ENCODE peak calls at places on chromosomes 12 and 14, in seven cellular contexts. D is right lobe of liver, A is ovary, Y is A549, N is stomach, B is suprapubic skin, T is uterus. H is an unnamed sample. For H3K4me1, the result is how much of the 10 kb centered on the place peaks cover.

GRCh38 chr14:68458840-68459469 is 333.9 kb downstream of the ZFP36L1 start:
- DNase-seq in D (peak), A (no peak), Y (peak), N (peak), B (no peak), T (peak), H (no peak)

GRCh38 chr12:54840293-54840692 is 14.0 kb upstream of the MUCL1 start:
- DNase-seq in D (no peak), A (no peak), Y (no peak), N (no peak), B (no peak), T (no peak), H (no peak)

GRCh38 chr12:98422809-98423208 is 92.6 kb upstream of the TMPO start:
- DNase-seq in D (no peak), A (no peak), Y (peak), N (no peak), B (no peak), T (no peak), H (no peak)

GRCh38 chr14:35234007-35234406 is 58.2 kb upstream of the PSMA6 start:
- DNase-seq in D (no peak), A (no peak), Y (no peak), N (no peak), B (no peak), T (no peak), H (no peak)

GRCh38 chr12:90058721-90059120 is 350.1 kb upstream of the ATP2B1 start:
- DNase-seq in D (no peak), A (no peak), Y (peak), N (no peak), B (no peak), T (no peak), H (peak)

GRCh38 chr12:80441921-80442320 is 2.1 kb upstream of the PTPRQ start:
- DNase-seq in D (no peak), A (no peak), Y (no peak), N (no peak), B (no peak), T (no peak), H (no peak)

GRCh38 chr12:67741234-67741633 is 92.7 kb downstream of the DYRK2 start:
- DNase-seq in D (no peak), A (no peak), Y (no peak), N (no peak), B (no peak), T (no peak), H (no peak)

GRCh38 chr12:53338916-53339315 is 2.8 kb upstream of the SP7 start:
- DNase-seq in D (no peak), A (no peak), Y (no peak), N (no peak), B (no peak), T (no peak), H (no peak)

DNA sequence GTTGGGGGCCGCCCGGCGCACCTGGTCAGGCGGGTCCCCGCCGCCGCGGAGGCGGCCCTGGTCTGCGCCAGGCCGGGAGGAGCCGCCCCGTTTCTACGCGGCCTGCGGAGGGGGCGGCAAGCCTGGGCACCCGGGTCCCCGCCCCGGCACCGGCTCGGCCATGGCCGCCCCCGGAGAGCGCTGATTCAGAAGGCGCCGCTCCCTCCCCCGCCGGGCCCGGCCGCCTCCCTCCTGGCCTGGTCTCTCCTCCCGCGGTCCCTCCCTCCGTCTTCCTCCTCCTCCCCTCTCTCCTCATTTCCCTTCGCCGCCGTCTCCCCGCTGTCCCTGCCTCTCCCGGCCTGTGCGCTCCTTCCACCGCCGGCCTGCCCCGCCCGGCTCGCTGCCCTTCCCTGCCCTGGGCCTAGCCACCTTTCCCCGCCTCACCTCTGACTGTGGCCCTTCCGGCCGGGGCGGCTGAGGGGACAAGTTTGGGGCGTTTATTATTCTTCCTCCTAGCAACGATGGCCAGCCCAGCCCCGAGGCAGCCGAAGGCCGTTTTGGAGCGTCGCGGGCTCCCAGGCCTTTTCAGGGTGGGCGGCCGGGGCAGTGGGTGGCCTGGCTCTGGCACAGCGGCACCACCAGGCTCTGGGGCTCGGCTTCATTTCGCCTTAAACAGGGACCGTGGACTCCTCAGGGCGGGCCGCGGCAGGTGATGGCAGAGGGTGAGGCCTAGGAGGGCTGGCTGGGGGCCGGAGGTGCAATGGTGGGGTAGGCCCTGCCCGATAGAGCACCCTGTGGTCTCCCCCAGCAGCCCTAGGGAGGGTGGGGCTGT is 768 bp downstream of the CEP170B start:
- DNase-seq in D (peak), A (peak), Y (peak), N (peak), B (no peak), T (peak), H (peak)
- TF ChIP-seq POLR2A in D (no peak), A (no peak), Y (peak), N (no peak), B (no peak), T (no peak), H (no peak)

GRCh38 chr12:109839444-109839843 is 6.2 kb upstream of the TRPV4 start:
- DNase-seq in D (no peak), A (no peak), Y (no peak), N (no peak), B (no peak), T (no peak), H (no peak)

GRCh38 chr12:109840349-109841073 is 7.3 kb upstream of the TRPV4 start:
- DNase-seq in D (no peak), A (no peak), Y (peak), N (no peak), B (no peak), T (no peak), H (no peak)

GRCh38 chr12:109841356-109841755 is 8.2 kb upstream of the TRPV4 start:
- DNase-seq in D (no peak), A (no peak), Y (no peak), N (no peak), B (no peak), T (no peak), H (no peak)

GRCh38 chr12:109844091-109844490 is 10.9 kb upstream of the TRPV4 start:
- DNase-seq in D (no peak), A (no peak), Y (no peak), N (no peak), B (no peak), T (no peak), H (no peak)

GRCh38 chr12:109842021-109842420 is 8.8 kb upstream of the TRPV4 start:
- DNase-seq in D (no peak), A (no peak), Y (no peak), N (no peak), B (no peak), T (no peak), H (no peak)
- H3K4me3 ChIP-seq in D (no peak), A (no peak), Y (no peak), N (no peak), B (no peak), T (no peak), H (no peak)

GRCh38 chr14:50343424-50343823 is 31.3 kb downstream of the DMAC2L start:
- DNase-seq in D (no peak), A (no peak), Y (no peak), N (no peak), B (no peak), T (no peak), H (no peak)
- H3K4me1 ChIP-seq in D (under half), A (under half), Y (under half), N (under half), B (under half), T (under half), H (under half)

GRCh38 chr12:50764116-50764860 is 387 bp downstream of the ATF1 start:
- DNase-seq in D (peak), A (no peak), Y (peak), N (peak), B (peak), T (peak), H (peak)
- TF ChIP-seq POLR2A in D (no peak), A (no peak), Y (no peak), N (no peak), B (no peak), T (no peak), H (no peak)

GRCh38 chr12:115794659-115795081 is 482.8 kb downstream of the MED13L start:
- DNase-seq in D (no peak), A (no peak), Y (peak), N (no peak), B (no peak), T (no peak), H (no peak)

GRCh38 chr12:115802767-115803166 is 474.7 kb downstream of the MED13L start:
- DNase-seq in D (no peak), A (no peak), Y (no peak), N (no peak), B (no peak), T (no peak), H (no peak)

GRCh38 chr12:115799610-115800009 is 477.9 kb downstream of the MED13L start:
- DNase-seq in D (no peak), A (no peak), Y (no peak), N (no peak), B (no peak), T (no peak), H (no peak)

GRCh38 chr12:115801826-115802225 is 475.7 kb downstream of the MED13L start:
- DNase-seq in D (no peak), A (no peak), Y (no peak), N (no peak), B (no peak), T (no peak), H (no peak)

GRCh38 chr12:115798309-115798917 is 479.1 kb downstream of the MED13L start:
- DNase-seq in D (no peak), A (no peak), Y (no peak), N (no peak), B (no peak), T (no peak), H (no peak)
- H3K4me3 ChIP-seq in D (no peak), A (no peak), Y (no peak), N (no peak), B (no peak), T (no peak), H (no peak)

GRCh38 chr12:12786716-12787601 is 1.5 kb downstream of the APOLD1 start:
- DNase-seq in D (peak), A (peak), Y (peak), N (peak), B (peak), T (peak), H (peak)
- H3K4me1 ChIP-seq in D (under half), A (under half), Y (under half), N (under half), B (under half), T (under half), H (under half)

DNA sequence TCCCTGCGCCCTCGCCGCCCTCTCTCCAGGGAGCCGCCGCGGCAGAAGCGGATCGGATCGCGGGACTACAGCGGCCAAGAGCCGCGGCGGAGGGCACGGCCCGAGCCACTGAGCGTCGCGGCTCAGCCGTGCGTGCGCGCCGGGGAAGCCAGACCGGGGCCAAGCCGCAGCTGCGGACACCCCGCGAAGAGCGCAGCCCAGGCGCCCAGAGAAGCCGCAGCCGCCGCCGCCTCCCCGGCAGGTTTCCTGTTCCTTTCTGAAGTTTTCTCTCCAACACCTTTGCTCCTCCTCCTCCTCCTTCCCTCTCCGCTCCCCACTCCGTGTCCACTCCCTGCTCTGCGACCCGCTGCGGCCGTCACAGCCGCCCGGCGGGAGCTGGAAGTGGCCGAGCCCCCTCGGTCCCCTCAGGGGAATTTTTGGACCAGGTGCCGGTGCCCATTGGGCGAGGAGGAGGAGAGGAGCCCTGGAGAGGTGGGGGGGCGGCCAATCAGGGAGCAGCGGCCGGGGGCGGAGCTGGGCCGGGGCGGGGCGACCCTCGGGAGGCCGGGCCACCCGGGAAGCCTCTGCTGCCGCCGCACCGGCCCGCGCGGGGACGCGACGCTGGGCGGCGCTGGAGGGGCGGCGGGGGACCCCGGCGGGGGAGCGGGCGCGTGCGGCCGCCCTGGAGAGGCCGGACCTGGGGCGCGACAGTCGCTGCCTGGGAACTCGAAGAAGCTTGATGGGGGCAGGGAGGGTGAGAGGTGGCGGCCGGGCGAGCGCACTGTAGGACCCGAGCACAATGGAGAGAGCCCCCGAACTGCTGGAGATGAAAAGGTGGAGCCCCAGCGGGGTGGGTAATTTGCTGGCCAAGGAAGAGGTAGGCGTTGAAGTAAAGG is at the start of gene ITPR2:
- DNase-seq in D (peak), A (peak), Y (peak), N (peak), B (peak), T (peak), H (peak)
- TF ChIP-seq POLR2A in D (peak), A (peak), Y (peak), N (peak), B (no peak), T (peak), H (peak)

DNA sequence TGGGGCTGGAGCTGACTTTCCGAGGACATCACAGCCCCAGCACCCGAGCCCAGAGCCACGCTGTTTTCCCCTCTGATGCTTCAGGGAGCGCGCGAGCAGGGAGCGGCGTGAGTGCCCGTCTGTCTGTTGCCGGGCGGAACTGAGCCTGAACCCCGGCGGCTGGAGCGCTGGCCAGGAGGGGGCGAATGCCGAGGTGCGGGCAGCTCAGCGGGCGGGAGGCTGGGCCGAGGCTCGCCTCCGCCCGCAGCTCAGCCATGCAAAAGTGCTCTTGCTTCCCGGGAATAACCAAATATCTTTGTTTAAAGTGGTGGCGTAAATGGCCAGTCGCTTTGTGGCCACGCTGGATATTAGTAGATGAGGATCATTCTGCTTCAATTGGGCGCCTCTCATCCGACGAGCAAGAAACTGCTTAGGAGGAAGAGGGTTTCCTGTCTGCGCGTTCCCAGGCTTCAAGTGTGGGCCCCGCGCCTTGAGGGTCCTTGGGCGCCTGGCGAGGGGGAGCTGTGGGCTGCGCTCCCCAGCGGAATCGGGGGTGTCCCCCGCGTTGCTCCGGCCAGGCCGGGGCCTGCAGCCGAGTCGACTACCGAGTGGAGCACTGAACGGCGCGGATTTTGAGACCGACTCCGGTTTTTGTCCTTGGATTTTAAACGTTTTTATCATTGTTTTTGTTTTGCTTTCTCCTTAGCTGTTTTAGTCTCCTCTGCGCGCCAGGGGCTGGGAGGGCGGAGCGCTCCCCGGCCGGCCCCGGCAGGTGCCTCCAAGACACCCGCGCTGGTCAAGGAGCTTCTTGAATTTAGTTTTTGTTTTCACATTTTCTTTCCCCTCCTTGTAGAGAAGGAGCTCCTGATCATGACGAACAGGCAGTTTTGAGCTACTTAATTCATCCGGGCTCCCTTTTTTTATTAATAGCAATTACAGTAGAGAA is 831 bp upstream of the NKX2-1 start:
- DNase-seq in D (peak), A (no peak), Y (peak), N (peak), B (no peak), T (no peak), H (no peak)
- H3K4me3 ChIP-seq in D (no peak), A (no peak), Y (peak), N (peak), B (peak), T (no peak), H (no peak)